ENCODE peak calls at places on chromosomes 11 and 22, in ten cellular contexts. Q is A549, J is esophagus squamous epithelium, M is gastrocnemius medialis, R is prostate gland, W is stomach, C is body of pancreas, H is suprapubic skin, F is heart left ventricle, I is uterus. X is an unnamed sample.

GRCh38 chr11:19845633-19846032 is 133.0 kb downstream of the NAV2 start:
- DNase-seq in Q (no peak), H (no peak), R (no peak), W (no peak), F (no peak), I (no peak), M (no peak), J (no peak), C (no peak), X (no peak)

GRCh38 chr22:20111045-20111688 is 4.7 kb upstream of the RANBP1 start:
- DNase-seq in F (peak), M (no peak), C (no peak), J (no peak), Q (peak), W (no peak), R (no peak), I (no peak), H (no peak), X (no peak)

GRCh38 chr11:128643661-128644060 is 50.2 kb upstream of the FLI1 start:
- DNase-seq in J (no peak), W (no peak), R (no peak), I (no peak), Q (no peak), C (no peak), H (no peak), F (no peak), M (no peak), X (no peak)

GRCh38 chr11:120185678-120186407 is 25.0 kb upstream of the OAF start:
- DNase-seq in I (peak), M (no peak), W (peak), J (no peak), H (no peak), F (peak), R (no peak), C (peak), Q (no peak), X (no peak)

GRCh38 chr22:37544955-37545702 is 15.2 kb upstream of the CDC42EP1 start:
- DNase-seq in Q (peak), H (no peak), C (peak), R (no peak), F (peak), M (peak), W (peak), J (no peak), I (peak), X (peak)

GRCh38 chr11:97361812-97362378 is 972.1 kb downstream of the JRKL start:
- DNase-seq in I (no peak), J (no peak), C (no peak), R (no peak), F (no peak), W (no peak), H (no peak), Q (no peak), M (no peak), X (no peak)

GRCh38 chr11:130070829-130071205 is 1.1 kb downstream of the APLP2 start:
- DNase-seq in W (no peak), H (no peak), M (no peak), I (no peak), F (no peak), Q (peak), R (peak), J (no peak), C (no peak), X (peak)

GRCh38 chr11:55697817-55698216 is 35.8 kb downstream of the OR4C6 start:
- DNase-seq in M (no peak), H (no peak), J (no peak), I (no peak), R (no peak), W (no peak), F (no peak), C (no peak), Q (no peak), X (no peak)

GRCh38 chr22:47064416-47064815 is 302.0 kb downstream of the TBC1D22A start:
- DNase-seq in M (no peak), J (no peak), R (no peak), F (no peak), Q (no peak), C (no peak), H (no peak), W (no peak), I (no peak), X (no peak)

GRCh38 chr22:32991353-32992115 is 66.6 kb downstream of the SYN3 start:
- DNase-seq in F (no peak), H (peak), M (peak), W (no peak), C (no peak), I (peak), R (peak), Q (no peak), J (no peak), X (no peak)

GRCh38 chr11:68358416-68358815 is 46.0 kb downstream of the LRP5 start:
- DNase-seq in C (no peak), H (no peak), F (no peak), W (no peak), Q (no peak), R (no peak), M (no peak), J (no peak), I (no peak), X (no peak)

GRCh38 chr11:94653561-94653960 is 86.4 kb downstream of the PIWIL4 start:
- DNase-seq in M (no peak), J (no peak), H (no peak), Q (no peak), F (no peak), R (no peak), W (no peak), C (no peak), I (no peak), X (no peak)

GRCh38 chr11:9003573-9004309 is at the start of gene NRIP3:
- DNase-seq in Q (peak), W (peak), J (peak), C (peak), R (peak), I (peak), H (peak), M (peak), F (peak), X (peak)
- TF ChIP-seq POLR2A in Q (peak), W (no peak), J (peak), C (peak), R (peak), I (peak), H (no peak), M (peak), F (no peak), X (peak)

GRCh38 chr11:57777969-57778317 is 16.3 kb downstream of the CTNND1 start:
- DNase-seq in C (peak), M (no peak), R (peak), H (no peak), I (no peak), J (no peak), F (no peak), Q (peak), W (peak), X (no peak)

GRCh38 chr11:57776577-57776976 is 15.0 kb downstream of the CTNND1 start:
- DNase-seq in I (no peak), M (no peak), J (no peak), C (no peak), Q (no peak), R (no peak), F (no peak), W (no peak), H (no peak), X (no peak)

GRCh38 chr11:57778318-57779037 is 16.9 kb downstream of the CTNND1 start:
- DNase-seq in I (peak), C (peak), J (no peak), M (peak), H (peak), R (peak), Q (peak), W (peak), F (peak), X (peak)

GRCh38 chr11:57775474-57775873 is 13.9 kb downstream of the CTNND1 start:
- DNase-seq in F (no peak), R (no peak), I (no peak), M (no peak), J (no peak), W (no peak), Q (no peak), C (no peak), H (no peak), X (no peak)

DNA sequence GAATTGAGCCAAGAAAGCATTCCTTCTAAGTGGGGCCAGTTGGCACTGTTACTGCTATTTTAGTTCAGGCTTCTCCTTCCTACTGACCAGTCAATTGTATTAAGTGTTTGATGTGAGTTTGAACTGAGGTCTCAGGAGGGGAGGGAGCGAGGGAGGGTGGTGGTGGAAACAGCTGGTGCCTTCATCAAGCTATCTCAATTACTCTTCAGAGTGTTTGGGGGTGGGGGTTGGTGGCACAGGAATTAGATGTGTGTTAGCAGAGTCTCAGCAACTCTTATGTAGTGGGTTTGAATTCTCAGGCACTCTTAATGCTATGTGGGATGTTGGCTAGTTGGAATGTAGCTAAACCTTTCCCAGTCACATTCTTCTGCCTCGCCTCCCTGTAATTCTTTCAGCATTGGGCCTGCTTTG is 14.5 kb downstream of the CTNND1 start:
- DNase-seq in H (no peak), I (no peak), Q (no peak), J (no peak), M (no peak), C (no peak), R (no peak), W (no peak), F (no peak), X (peak)
- H3K4me3 ChIP-seq in H (no peak), I (no peak), Q (no peak), J (peak), M (peak), C (no peak), R (no peak), W (no peak), F (peak), X (peak)

DNA sequence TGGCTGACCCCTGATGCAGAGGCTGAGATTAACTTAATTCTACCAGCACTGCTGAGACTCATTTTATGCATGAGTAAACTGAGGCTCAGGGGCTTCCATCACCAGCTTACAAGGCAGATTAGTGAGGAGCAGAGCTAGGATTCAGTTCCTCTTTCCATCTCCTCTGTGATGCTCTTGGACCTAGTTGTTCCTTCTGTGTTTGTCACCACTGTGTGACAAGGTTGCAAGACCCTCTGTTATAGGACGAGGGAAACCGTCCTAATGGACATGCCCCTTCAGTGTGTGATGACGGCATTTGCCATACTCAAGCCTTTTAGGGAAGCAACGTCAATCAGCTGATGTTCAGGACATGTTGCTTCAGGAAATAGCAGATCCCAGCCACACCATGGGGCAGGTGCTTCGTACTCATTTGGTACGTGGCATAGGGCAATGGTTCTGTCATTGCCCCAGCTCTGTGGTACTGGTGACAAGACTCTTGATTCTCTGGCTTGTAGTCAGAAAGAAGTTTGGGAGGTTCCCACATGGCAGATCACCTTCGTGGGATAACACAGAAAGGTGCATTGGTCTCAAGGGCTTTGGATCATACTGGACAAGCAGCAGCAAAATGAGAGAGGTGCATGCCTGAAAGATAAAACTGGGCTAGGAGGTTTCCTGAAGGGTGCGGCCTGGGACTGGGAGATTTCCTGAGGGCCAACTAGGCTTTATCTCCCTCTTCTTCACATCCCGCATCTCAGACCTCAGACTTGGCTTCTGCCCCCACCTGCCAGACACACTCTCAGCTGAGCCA is 23.9 kb upstream of the CD44 start:
- DNase-seq in Q (no peak), F (no peak), W (no peak), H (no peak), C (no peak), M (no peak), J (no peak), R (no peak), I (no peak), X (no peak)
- TF ChIP-seq POLR2A in Q (no peak), F (no peak), W (no peak), H (no peak), C (no peak), M (no peak), J (no peak), R (no peak), I (no peak), X (no peak)

DNA sequence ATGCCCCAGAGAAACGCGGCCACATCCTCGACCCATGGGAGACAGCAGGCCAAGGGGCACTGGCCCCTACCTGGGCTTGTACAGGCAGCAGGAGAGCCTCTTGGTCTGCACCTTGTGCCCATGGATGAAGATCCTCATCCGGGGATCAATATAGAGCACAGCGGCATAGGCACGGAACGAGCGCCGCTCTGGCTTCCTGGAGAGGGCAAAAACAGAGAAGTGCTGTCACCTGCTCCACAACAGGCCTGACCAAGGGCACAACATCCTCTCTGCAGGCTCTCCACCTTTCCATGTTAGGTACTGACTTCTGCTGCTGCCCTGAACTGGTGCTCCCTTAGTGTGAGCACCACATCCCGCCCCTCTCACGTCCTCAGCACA is 27.2 kb downstream of the MORC2 start:
- DNase-seq in Q (no peak), I (no peak), C (no peak), H (no peak), J (no peak), F (no peak), M (no peak), R (no peak), W (no peak), X (no peak)
- H3K4me3 ChIP-seq in Q (no peak), I (no peak), C (no peak), H (no peak), J (no peak), F (no peak), M (no peak), R (no peak), W (no peak), X (no peak)